ENCODE peak calls at places on chromosomes 12 and 14, in four cellular contexts. J is K562, N is GM12891, S is GM12878. M is an unnamed sample.

GRCh38 chr14:26389646-26390508 is 208.0 kb downstream of the NOVA1 start:
- DNase-seq in J (no peak), N (no peak), S (no peak), M (no peak)

GRCh38 chr14:73695082-73695481 is 19.1 kb downstream of the PNMA1 start:
- DNase-seq in J (no peak), N (no peak), S (no peak), M (no peak)

GRCh38 chr14:56122306-56122705 is 4.1 kb downstream of the PELI2 start:
- DNase-seq in J (no peak), N (no peak), S (no peak), M (no peak)

GRCh38 chr12:111248221-111248620 is 120.7 kb downstream of the PHETA1 start:
- DNase-seq in J (no peak), N (no peak), S (no peak), M (peak; percentile 95)

GRCh38 chr12:109358154-109358869 is 10.6 kb downstream of the MYO1H start:
- DNase-seq in J (no peak), N (peak; percentile 6), S (peak; percentile 34), M (no peak)

GRCh38 chr14:98130691-98131090 is 1141.3 kb downstream of the BCL11B start:
- DNase-seq in J (no peak), N (no peak), S (no peak), M (no peak)

GRCh38 chr14:64970776-64971451 is 1.2 kb downstream of the RAB15 start:
- DNase-seq in J (no peak), N (no peak), S (no peak), M (no peak)

GRCh38 chr12:49410833-49411232 is 43.6 kb downstream of the SPATS2 start:
- DNase-seq in J (no peak), N (no peak), S (no peak), M (no peak)

GRCh38 chr12:80821513-80822000 is 104.8 kb downstream of the MYF5 start:
- DNase-seq in J (no peak), N (no peak), S (no peak), M (no peak)

GRCh38 chr12:55002355-55002754 is 17.4 kb upstream of the NEUROD4 start:
- DNase-seq in J (no peak), N (no peak), S (no peak), M (no peak)

GRCh38 chr12:27906658-27907473 is 65.7 kb downstream of the PTHLH start:
- DNase-seq in J (peak; percentile 14), N (no peak), S (no peak), M (no peak)

DNA sequence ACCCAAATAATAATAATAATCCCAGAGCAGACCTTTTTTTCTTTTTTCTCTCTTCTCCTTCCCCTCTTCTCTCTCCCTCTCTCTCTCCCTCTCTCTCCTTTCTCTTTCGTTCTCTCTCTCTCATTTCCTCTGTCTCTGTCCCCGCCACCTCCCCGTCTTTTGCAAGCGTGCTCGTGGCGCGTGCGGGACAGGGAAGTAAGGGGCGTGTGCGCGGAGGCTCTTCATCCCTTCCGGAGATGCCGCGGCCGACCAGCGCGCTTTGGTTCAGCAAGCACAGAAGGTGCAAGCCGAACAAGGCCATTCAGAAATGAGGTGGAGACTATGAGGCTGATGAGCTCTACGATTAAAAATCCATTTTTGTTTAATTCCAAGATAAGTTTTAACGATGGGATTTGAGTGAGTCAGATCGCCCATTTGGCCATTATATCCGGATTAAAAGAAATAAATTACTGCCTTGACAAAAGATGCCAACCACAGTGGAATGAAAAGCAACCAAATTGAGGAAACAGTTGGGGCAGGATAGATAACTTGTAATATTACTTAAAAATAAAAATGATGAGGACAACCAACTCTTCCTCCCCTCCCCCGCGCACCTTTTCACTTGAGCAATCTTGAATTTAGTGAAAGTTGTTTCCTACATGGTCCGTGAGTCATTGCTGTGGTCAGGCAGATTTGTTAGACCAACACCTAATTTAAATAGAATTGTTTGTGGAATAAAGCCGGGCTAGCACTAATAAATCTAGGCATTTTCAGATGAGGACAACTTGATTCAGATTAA is 1.2 kb upstream of the AMIGO2 start:
- DNase-seq in J (peak; percentile 27), N (no peak), S (no peak), M (peak; percentile 47)
- TF ChIP-seq SPI1 in J (no peak), N (no peak), S (no peak), M (no peak)

GRCh38 chr14:67515386-67516079 is 17.6 kb upstream of the PLEKHH1 start:
- DNase-seq in J (no peak), N (peak; percentile 56), S (no peak), M (no peak)

GRCh38 chr14:67514203-67514607 is 18.9 kb upstream of the PLEKHH1 start:
- DNase-seq in J (no peak), N (no peak), S (no peak), M (no peak)

GRCh38 chr14:67516679-67517078 is 16.4 kb upstream of the PLEKHH1 start:
- DNase-seq in J (no peak), N (no peak), S (no peak), M (no peak)

GRCh38 chr14:67513631-67514108 is 19.4 kb upstream of the PLEKHH1 start:
- DNase-seq in J (no peak), N (no peak), S (no peak), M (no peak)

GRCh38 chr14:67514650-67515385 is 18.3 kb upstream of the PLEKHH1 start:
- DNase-seq in J (peak; percentile 32), N (peak; percentile 63), S (no peak), M (no peak)
- TF ChIP-seq SPI1 in J (no peak), N (peak; percentile 43), S (no peak), M (no peak)

GRCh38 chr12:31019561-31020308 is 53.9 kb upstream of the DDX11 start:
- DNase-seq in J (no peak), N (no peak), S (no peak), M (no peak)
- TF ChIP-seq SPI1 in J (no peak), N (no peak), S (no peak), M (no peak)

GRCh38 chr12:95790025-95790911 is at the start of gene NTN4:
- DNase-seq in J (no peak), N (peak; percentile 47), S (no peak), M (no peak)

GRCh38 chr12:95789126-95790024 is 1.2 kb downstream of the NTN4 start:
- DNase-seq in J (no peak), N (no peak), S (no peak), M (no peak)

GRCh38 chr12:95787274-95787814 is 3.2 kb downstream of the NTN4 start:
- DNase-seq in J (no peak), N (no peak), S (no peak), M (no peak)

GRCh38 chr12:95790912-95791849 is 617 bp upstream of the NTN4 start:
- DNase-seq in J (no peak), N (peak; percentile 14), S (no peak), M (no peak)

DNA sequence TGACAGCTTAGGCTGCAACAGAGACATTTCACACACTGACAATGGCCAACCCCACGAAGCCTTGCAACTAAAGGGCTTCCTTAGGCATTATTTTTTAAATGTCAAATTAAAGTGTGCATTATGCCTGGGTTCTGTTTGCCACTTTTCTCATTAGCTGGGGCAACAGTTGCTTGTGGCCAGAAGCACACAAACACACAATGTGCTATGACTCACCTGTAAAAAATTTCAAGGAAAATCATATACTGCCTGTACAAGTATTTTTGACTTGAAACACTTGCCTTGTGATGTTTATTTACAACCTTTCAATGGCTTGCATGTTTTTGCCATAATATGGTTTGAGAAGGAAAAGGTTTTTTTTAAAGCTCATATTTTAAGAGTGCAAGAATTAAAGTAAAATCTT is 1.9 kb downstream of the NTN4 start:
- DNase-seq in J (no peak), N (no peak), S (no peak), M (no peak)
- TF ChIP-seq SPI1 in J (no peak), N (no peak), S (no peak), M (no peak)

GRCh38 chr12:106632797-106633450 is 50.1 kb downstream of the RFX4 start:
- DNase-seq in J (no peak), N (no peak), S (no peak), M (no peak)
- TF ChIP-seq SPI1 in J (no peak), N (no peak), S (no peak), M (no peak)